ENCODE peak calls at places on chromosome 21, in six cellular contexts. Z is esophagus squamous epithelium, I is adrenal gland, T is HCT116, H is heart left ventricle, E is sigmoid colon. C is an unnamed sample.

GRCh38 chr21:40901690-40902089 is 54.7 kb upstream of the DSCAM start:
- DNase-seq in H (peak), Z (no peak), I (no peak), E (peak), T (no peak), C (no peak)

GRCh38 chr21:36325373-36326010 is 5.5 kb downstream of the MORC3 start:
- DNase-seq in Z (no peak), I (no peak), T (no peak), H (no peak), E (no peak), C (no peak)

GRCh38 chr21:25907573-25908275 is 173.0 kb downstream of the GABPA start:
- DNase-seq in T (no peak), E (no peak), Z (no peak), H (no peak), I (peak), C (no peak)

GRCh38 chr21:28674807-28675206 is 317.9 kb downstream of the LTN1 start:
- DNase-seq in H (no peak), T (no peak), I (no peak), E (no peak), Z (no peak), C (no peak)

GRCh38 chr21:37986751-37987399 is 70.6 kb upstream of the KCNJ6 start:
- DNase-seq in E (no peak), I (no peak), H (no peak), Z (no peak), T (no peak), C (no peak)

GRCh38 chr21:32702702-32703101 is 25.1 kb downstream of the SYNJ1 start:
- DNase-seq in E (no peak), Z (no peak), H (no peak), I (no peak), T (no peak), C (no peak)

GRCh38 chr21:25313891-25314646 is 293.2 kb downstream of the MRPL39 start:
- DNase-seq in T (no peak), E (no peak), H (no peak), Z (no peak), I (no peak), C (no peak)

GRCh38 chr21:37294674-37295073 is 27.5 kb upstream of the VPS26C start:
- DNase-seq in H (no peak), Z (no peak), I (no peak), T (no peak), E (no peak), C (no peak)

GRCh38 chr21:38289697-38290096 is 32.9 kb downstream of the KCNJ15 start:
- DNase-seq in E (peak), H (peak), T (no peak), Z (no peak), I (peak), C (no peak)

GRCh38 chr21:29308456-29308783 is 9.7 kb downstream of the BACH1 start:
- DNase-seq in Z (no peak), H (no peak), I (no peak), T (no peak), E (no peak), C (no peak)

GRCh38 chr21:36428789-36429671 is 43.8 kb downstream of the CHAF1B start:
- DNase-seq in H (no peak), T (no peak), E (no peak), I (no peak), Z (no peak), C (no peak)

GRCh38 chr21:15651172-15651571 is 78.6 kb upstream of the USP25 start:
- DNase-seq in E (no peak), I (no peak), T (no peak), Z (no peak), H (no peak), C (no peak)

GRCh38 chr21:29347274-29347681 is 48.6 kb downstream of the BACH1 start:
- DNase-seq in Z (no peak), I (no peak), H (no peak), E (no peak), T (no peak), C (no peak)

GRCh38 chr21:28239345-28239744 is 753.3 kb downstream of the LTN1 start:
- DNase-seq in I (no peak), Z (no peak), T (no peak), E (no peak), H (no peak), C (no peak)

DNA sequence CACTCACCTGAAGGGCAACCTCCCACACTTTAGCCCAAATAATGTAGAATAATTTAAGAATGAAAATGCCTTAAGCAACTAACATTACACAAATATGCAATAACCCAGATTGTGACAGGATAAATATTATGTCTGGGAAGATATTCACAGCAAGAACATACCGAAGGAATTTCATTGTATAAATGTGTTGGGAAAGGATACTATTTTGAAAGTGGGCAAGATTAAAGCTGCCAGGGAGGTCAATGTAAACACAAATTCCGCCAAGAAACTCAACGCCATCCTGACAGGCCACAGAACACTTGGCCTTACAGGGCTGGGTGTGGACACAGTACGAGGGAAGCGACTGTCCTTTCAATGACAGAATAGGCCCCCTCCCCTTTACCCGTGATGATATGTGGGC is 173.3 kb downstream of the RUNX1 start:
- DNase-seq in Z (no peak), E (no peak), H (no peak), T (no peak), I (no peak), C (no peak)
- H3K27ac ChIP-seq in Z (peak), E (no peak), H (no peak), T (no peak), I (no peak), C (no peak)

GRCh38 chr21:44814498-44815023 is 3.3 kb downstream of the SUMO3 start:
- DNase-seq in I (no peak), H (no peak), Z (no peak), T (no peak), E (peak), C (no peak)

GRCh38 chr21:44812640-44813039 is 5.2 kb downstream of the SUMO3 start:
- DNase-seq in I (no peak), Z (no peak), H (no peak), T (no peak), E (no peak), C (no peak)

GRCh38 chr21:44813727-44814126 is 4.1 kb downstream of the SUMO3 start:
- DNase-seq in E (peak), I (no peak), T (no peak), H (no peak), Z (no peak), C (no peak)

GRCh38 chr21:44815225-44815624 is 2.6 kb downstream of the SUMO3 start:
- DNase-seq in H (no peak), T (no peak), E (peak), Z (no peak), I (no peak), C (no peak)

DNA sequence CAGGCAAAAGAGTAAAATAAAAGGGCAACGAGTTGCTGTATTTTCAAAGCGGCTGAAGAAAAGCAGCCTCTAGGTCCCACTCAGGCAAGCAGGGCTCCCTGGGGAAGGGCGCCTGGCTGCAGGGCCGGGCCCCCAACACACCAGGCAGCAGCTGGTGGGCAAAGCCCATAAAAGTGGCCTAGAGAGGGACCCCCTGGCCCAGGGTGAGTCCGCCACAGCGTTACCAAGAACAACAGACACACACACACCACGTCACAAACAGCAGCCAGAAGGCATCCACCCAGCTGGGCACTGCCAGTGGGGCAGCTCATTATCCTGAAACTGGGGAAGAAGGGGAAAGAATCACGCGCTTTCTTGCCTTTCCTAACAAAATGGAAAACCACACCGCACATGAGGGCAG is 4.7 kb downstream of the SUMO3 start:
- DNase-seq in T (no peak), Z (no peak), E (no peak), I (no peak), H (no peak), C (no peak)
- TF ChIP-seq POLR2A in T (no peak), Z (no peak), E (no peak), I (no peak), H (no peak), C (no peak)

DNA sequence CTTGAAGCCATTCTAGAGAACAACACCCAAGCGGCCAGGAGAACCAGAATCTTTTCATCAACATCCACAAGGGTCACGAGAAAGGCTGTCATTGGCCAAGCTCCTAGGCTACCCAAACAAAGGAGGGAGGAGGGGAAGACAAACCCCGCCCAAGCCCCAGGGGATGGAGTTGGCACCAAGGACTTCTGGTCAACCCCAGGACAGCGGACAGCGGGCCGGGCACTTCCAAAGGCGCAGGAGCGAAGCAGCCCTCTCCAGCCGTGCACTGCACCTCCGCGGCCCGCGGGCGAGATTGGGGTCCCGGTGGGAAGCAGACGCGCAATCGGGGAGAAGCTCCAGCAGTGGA is at the start of gene CLIC6:
- DNase-seq in T (no peak), I (no peak), Z (no peak), E (peak), H (peak), C (no peak)
- H3K27ac ChIP-seq in T (no peak), I (no peak), Z (peak), E (no peak), H (no peak), C (no peak)

DNA sequence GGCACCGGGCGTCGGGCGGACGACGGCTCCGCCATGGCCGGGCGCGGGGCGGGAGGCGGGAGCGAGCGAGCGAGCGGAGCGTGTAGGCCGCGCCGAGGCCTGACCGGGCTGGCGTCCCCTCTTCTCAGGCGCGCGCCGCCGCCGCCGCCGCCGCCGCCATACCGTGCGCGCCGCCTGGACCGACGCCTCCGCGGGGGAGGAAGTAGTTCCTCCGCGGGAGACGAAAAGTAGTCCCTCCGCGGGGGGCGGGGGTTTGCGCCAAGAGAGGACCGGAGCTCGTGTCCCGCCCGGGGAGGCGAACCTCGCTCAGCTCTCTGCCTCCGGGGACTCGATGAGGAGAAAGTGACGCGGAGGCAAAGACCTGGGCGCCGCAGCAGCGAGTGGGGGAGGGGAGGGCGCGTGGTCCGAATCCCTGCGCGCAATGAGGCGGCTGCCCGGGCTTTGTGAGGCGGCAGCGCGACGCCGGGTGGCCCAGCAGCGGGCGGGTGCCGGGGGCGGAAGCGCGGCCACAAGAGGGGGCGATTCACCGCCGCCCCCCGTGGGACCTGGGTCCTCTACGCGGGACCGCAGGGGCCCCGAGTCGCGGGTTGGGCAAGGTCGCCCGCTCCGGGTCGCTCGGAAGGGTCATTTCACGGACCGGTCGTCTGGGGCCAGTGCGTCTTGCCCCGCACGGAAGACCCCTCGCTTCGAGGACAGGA is at the start of gene BRWD1:
- DNase-seq in I (peak), H (peak), E (peak), T (peak), Z (peak), C (peak)
- TF ChIP-seq POLR2A in I (peak), H (no peak), E (peak), T (peak), Z (peak), C (peak)

GRCh38 chr21:42570841-42571387 is 57.3 kb downstream of the SLC37A1 start:
- DNase-seq in H (peak), I (peak), T (no peak), Z (no peak), E (peak), C (no peak)
- H3K27ac ChIP-seq in H (peak), I (no peak), T (no peak), Z (no peak), E (no peak), C (no peak)

GRCh38 chr21:45262616-45263015 is 25.1 kb downstream of the POFUT2 start:
- DNase-seq in E (no peak), Z (no peak), I (peak), H (no peak), T (no peak), C (peak)
- TF ChIP-seq POLR2A in E (no peak), Z (no peak), I (no peak), H (no peak), T (no peak), C (no peak)

C was measured in ovary.